ENCODE peak calls at places on chromosomes 2 and 18, in eight cellular contexts. N is lower lobe of right lung; O is fibroblast of lung; S is brain microvascular endothelial cell; L is body of pancreas; P is pancreas; U is CD4-positive, alpha-beta T cell; K is left lung. E is an unnamed sample.

GRCh38 chr2:137706786-137707613 is 257.3 kb upstream of the HNMT start:
- DNase-seq in N (peak), O (no peak), S (no peak), L (no peak), P (no peak), U (no peak), K (no peak), E (no peak)

GRCh38 chr18:63131106-63131943 is 188.2 kb downstream of the BCL2 start:
- DNase-seq in N (no peak), O (peak), S (peak), L (peak), P (no peak), U (peak), K (no peak), E (no peak)

GRCh38 chr2:46470114-46470628 is 9.2 kb upstream of the TMEM247 start:
- DNase-seq in N (no peak), O (no peak), S (no peak), L (no peak), P (no peak), U (no peak), K (no peak), E (peak)

GRCh38 chr2:28185153-28185552 is 207.5 kb upstream of the FOSL2 start:
- DNase-seq in N (no peak), O (peak), S (no peak), L (no peak), P (no peak), U (no peak), K (no peak), E (no peak)

GRCh38 chr2:898319-898718 is 52.3 kb upstream of the SNTG2 start:
- DNase-seq in N (no peak), O (no peak), S (no peak), L (no peak), P (no peak), U (no peak), K (no peak), E (no peak)

GRCh38 chr18:69647695-69648094 is 247.0 kb downstream of the DOK6 start:
- DNase-seq in N (no peak), O (no peak), S (no peak), L (no peak), P (no peak), U (no peak), K (no peak), E (no peak)

GRCh38 chr2:200432296-200432695 is 77.6 kb downstream of the KCTD18 start:
- DNase-seq in N (no peak), O (peak), S (peak), L (no peak), P (no peak), U (no peak), K (no peak), E (no peak)

GRCh38 chr2:217158906-217159305 is 299.0 kb upstream of the TNP1 start:
- DNase-seq in N (no peak), O (no peak), S (no peak), L (no peak), P (no peak), U (no peak), K (no peak), E (no peak)

GRCh38 chr18:73414069-73414468 is 546.3 kb upstream of the NETO1 start:
- DNase-seq in N (no peak), O (no peak), S (no peak), L (no peak), P (no peak), U (no peak), K (no peak), E (no peak)

GRCh38 chr2:100818606-100819364 is 1.2 kb upstream of the NPAS2 start:
- DNase-seq in N (peak), O (peak), S (peak), L (peak), P (peak), U (no peak), K (peak), E (peak)

GRCh38 chr2:54613794-54614257 is 109.6 kb upstream of the EML6 start:
- DNase-seq in N (no peak), O (peak), S (peak), L (no peak), P (no peak), U (no peak), K (no peak), E (no peak)

GRCh38 chr2:127913808-127914457 is 28.2 kb upstream of the AMMECR1L start:
- DNase-seq in N (no peak), O (no peak), S (no peak), L (no peak), P (no peak), U (no peak), K (no peak), E (no peak)

DNA sequence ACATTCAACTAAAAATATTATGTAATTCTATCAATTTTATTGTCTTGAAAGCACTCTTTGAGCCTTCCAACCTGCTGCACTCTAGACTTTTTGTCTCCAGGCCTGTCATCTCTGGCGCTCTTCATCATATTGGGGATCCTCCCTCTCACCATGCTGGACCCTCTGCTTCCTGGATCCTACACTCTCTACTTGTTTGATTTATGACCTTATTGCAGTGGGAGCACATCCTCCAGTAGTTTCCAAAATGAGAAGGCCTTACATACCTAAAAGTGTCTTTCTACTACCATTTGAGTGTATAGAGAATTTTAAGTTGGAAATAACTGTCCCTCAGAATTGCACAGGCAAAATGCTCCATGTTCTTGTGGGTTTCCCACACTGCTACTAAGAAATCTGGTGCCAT is 25.2 kb downstream of the PNO1 start:
- DNase-seq in N (no peak), O (no peak), S (no peak), L (no peak), P (no peak), U (no peak), K (no peak), E (no peak)
- H3K27ac ChIP-seq in N (no peak), O (no peak), S (no peak), L (no peak), P (no peak), U (peak), K (no peak), E (no peak)

DNA sequence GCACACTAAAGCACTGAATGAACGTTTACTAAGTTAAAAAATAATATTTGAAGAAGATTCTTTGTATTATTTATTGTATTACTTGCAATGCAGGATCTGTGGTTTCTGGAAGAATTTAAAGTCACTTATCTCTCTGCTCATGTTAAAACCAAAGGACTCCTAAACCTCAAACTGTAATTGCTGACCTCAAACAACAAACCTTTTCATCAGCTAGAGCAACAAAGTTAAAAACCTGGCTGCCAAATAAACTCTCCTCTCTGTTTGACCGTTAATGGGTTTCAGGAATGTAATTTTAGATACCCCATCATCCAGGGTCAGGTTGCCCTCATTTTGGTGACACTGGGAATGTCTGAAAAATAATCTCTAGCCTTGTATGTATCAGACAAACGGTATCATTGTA is 239.1 kb downstream of the TGIF1 start:
- DNase-seq in N (no peak), O (peak), S (no peak), L (no peak), P (no peak), U (no peak), K (no peak), E (no peak)
- H3K27ac ChIP-seq in N (no peak), O (peak), S (peak), L (no peak), P (no peak), U (no peak), K (no peak), E (no peak)

DNA sequence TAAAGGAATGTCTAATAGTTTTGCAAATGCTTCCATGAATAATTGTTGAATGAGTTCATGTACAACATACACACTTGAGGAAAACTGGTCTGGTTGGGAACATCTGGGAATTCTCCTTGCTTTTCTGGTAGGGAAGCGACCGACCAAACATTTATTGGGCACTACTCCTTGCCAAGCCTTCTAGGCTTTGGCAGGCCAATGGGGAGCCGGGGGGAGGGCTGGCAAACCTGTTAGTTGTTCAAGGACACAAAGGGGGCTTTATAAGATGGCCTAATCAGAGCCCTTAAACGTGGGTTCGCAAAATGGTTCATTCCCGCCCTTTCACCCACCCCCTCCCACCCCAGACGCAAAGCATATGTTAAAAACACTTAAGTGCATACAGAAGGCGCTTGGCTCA is 902 bp upstream of the VSNL1 start:
- DNase-seq in N (no peak), O (peak), S (no peak), L (peak), P (peak), U (no peak), K (peak), E (no peak)
- H3K27ac ChIP-seq in N (peak), O (peak), S (no peak), L (peak), P (peak), U (no peak), K (peak), E (no peak)

DNA sequence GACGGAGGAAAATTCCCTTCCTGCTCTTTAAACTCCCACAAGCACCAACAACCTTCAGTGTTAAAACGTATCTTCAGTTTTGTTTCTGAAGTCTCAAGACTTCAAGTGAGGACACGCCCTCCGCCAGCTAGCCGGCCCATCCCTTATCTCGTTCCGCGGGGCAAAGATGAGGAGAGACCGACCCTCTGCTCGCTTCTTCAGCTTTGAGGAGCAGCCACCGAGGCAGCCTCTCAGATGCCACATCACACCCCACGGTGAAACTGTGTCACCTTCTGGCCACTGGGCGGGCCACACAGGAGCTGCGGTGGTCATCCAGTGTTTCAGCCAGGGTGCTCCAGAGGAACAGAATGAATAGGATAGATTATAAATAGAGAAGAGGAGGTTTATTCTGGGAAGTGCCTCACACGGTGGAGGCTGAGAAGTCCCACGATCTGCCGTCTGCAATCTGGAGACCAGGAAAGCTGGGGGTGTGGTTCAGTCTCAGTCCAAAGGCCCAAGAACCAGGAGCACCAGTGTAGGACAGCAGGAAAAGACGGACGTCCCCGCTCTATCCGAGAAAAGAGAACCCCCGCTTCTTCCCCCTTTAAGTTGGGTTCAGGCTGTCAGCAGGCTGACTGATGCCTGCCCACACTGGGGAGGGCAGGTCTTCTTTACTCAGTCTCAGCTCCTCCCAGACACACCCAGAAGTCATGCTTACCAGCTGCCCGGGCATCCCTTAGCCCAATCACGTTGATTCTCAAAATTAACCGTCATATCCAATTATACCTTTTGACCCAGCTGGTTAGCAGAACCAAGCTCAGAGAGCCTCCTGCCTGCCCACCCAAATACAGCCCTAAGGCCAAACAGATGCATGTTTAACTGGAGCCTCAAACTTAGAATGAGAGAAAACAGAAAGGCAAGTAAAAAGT is 399.7 kb upstream of the ID2 start:
- DNase-seq in N (no peak), O (no peak), S (no peak), L (no peak), P (no peak), U (no peak), K (no peak), E (no peak)
- H3K27ac ChIP-seq in N (no peak), O (no peak), S (no peak), L (no peak), P (no peak), U (no peak), K (no peak), E (no peak)

GRCh38 chr2:134862674-134863073 is 24.3 kb downstream of the ACMSD start:
- DNase-seq in N (no peak), O (no peak), S (no peak), L (no peak), P (no peak), U (no peak), K (no peak), E (no peak)
- H3K27ac ChIP-seq in N (no peak), O (no peak), S (no peak), L (no peak), P (no peak), U (no peak), K (no peak), E (no peak)